ENCODE peak calls at places on chromosomes 2 and 18, in eight cellular contexts. E is KBM-7; G is stimulated activated CD4-positive, alpha-beta T cell treated with anti-CD3 and anti-CD28 coated beads, Interleukin-15, amount 100 ng/mL, for 24 hours; N is kidney tubule cell; R is CD8-positive, alpha-beta T cell; Q is KG1; H is AG08396; W is heart right ventricle. I is an unnamed sample.

GRCh38 chr2:174771631-174772491 is 7.6 kb upstream of the CHRNA1 start:
- DNase-seq in E (no peak), G (peak), N (peak), R (no peak), Q (no peak), H (peak), W (peak), I (peak)

GRCh38 chr2:219001577-219002394 is 8.6 kb upstream of the CRYBA2 start:
- DNase-seq in E (no peak), G (peak), N (peak), R (no peak), Q (no peak), H (no peak), W (no peak), I (peak)

GRCh38 chr2:51387235-51387634 is 355.3 kb upstream of the NRXN1 start:
- DNase-seq in E (no peak), G (no peak), N (peak), R (no peak), Q (no peak), H (no peak), W (no peak), I (no peak)

GRCh38 chr18:9642799-9643445 is 28.6 kb upstream of the PPP4R1 start:
- DNase-seq in E (no peak), G (no peak), N (peak), R (no peak), Q (no peak), H (no peak), W (no peak), I (no peak)

GRCh38 chr2:119256574-119256921 is 32.9 kb downstream of the STEAP3 start:
- DNase-seq in E (no peak), G (no peak), N (no peak), R (no peak), Q (no peak), H (no peak), W (no peak), I (no peak)

GRCh38 chr2:98869868-98870267 is 66.2 kb downstream of the CRACDL start:
- DNase-seq in E (no peak), G (no peak), N (peak), R (no peak), Q (no peak), H (no peak), W (no peak), I (peak)

GRCh38 chr2:180716186-180717180 is 263.9 kb upstream of the UBE2E3 start:
- DNase-seq in E (no peak), G (no peak), N (peak), R (no peak), Q (no peak), H (no peak), W (no peak), I (no peak)

GRCh38 chr2:157052685-157053224 is 204.8 kb upstream of the GALNT5 start:
- DNase-seq in E (no peak), G (no peak), N (peak), R (no peak), Q (no peak), H (peak), W (no peak), I (no peak)

GRCh38 chr2:230425377-230425776 is 9.4 kb downstream of the SP100 start:
- DNase-seq in E (no peak), G (no peak), N (no peak), R (no peak), Q (no peak), H (no peak), W (no peak), I (no peak)

GRCh38 chr2:168613510-168613909 is 157.4 kb downstream of the CERS6 start:
- DNase-seq in E (no peak), G (no peak), N (peak), R (no peak), Q (no peak), H (no peak), W (no peak), I (no peak)

GRCh38 chr2:8551622-8552074 is 130.2 kb upstream of the ID2 start:
- DNase-seq in E (no peak), G (no peak), N (no peak), R (no peak), Q (no peak), H (no peak), W (no peak), I (no peak)

GRCh38 chr2:86398500-86398899 is 42.7 kb upstream of the KDM3A start:
- DNase-seq in E (no peak), G (no peak), N (no peak), R (no peak), Q (no peak), H (no peak), W (no peak), I (no peak)

GRCh38 chr18:10035306-10035991 is 121.6 kb downstream of the VAPA start:
- DNase-seq in E (no peak), G (no peak), N (peak), R (no peak), Q (no peak), H (no peak), W (no peak), I (peak)

GRCh38 chr2:191155608-191156071 is 4.8 kb upstream of the STAT4 start:
- DNase-seq in E (peak), G (no peak), N (peak), R (no peak), Q (no peak), H (peak), W (no peak), I (no peak)